ENCODE peak calls at places on chromosomes 16 and 17, in six cellular contexts. One of them, this sample, is unnamed.

GRCh38 chr17:57352658-57353057 is 96.3 kb downstream of the MSI2 start:
- DNase-seq in K562: no peak
- DNase-seq in GM12892: no peak
- DNase-seq in HepG2: no peak
- DNase-seq in GM12878: no peak
- DNase-seq in SK-N-SH: no peak
- DNase-seq in this sample: no peak

GRCh38 chr17:33200116-33200515 is 93.0 kb downstream of the ASIC2 start:
- DNase-seq in K562: no peak
- DNase-seq in GM12892: no peak
- DNase-seq in HepG2: no peak
- DNase-seq in GM12878: no peak
- DNase-seq in SK-N-SH: no peak
- DNase-seq in this sample: no peak

GRCh38 chr17:79989106-79989835 is 46.4 kb downstream of the TBC1D16 start:
- DNase-seq in K562: no peak
- DNase-seq in GM12892: no peak
- DNase-seq in HepG2: no peak
- DNase-seq in GM12878: no peak
- DNase-seq in SK-N-SH: no peak
- DNase-seq in this sample: no peak

GRCh38 chr16:23382279-23382678 is 70.7 kb downstream of the COG7 start:
- DNase-seq in K562: no peak
- DNase-seq in GM12892: no peak
- DNase-seq in HepG2: no peak
- DNase-seq in GM12878: no peak
- DNase-seq in SK-N-SH: no peak
- DNase-seq in this sample: no peak

GRCh38 chr16:22091721-22092120 is 620 bp upstream of the VWA3A start:
- DNase-seq in K562: no peak
- DNase-seq in GM12892: no peak
- DNase-seq in HepG2: no peak
- DNase-seq in GM12878: no peak
- DNase-seq in SK-N-SH: no peak
- DNase-seq in this sample: no peak

GRCh38 chr16:8892101-8892575 is 10.0 kb downstream of the LITAFD start:
- DNase-seq in K562: no peak
- DNase-seq in GM12892: no peak
- DNase-seq in HepG2: no peak
- DNase-seq in GM12878: peak; percentile 42
- DNase-seq in SK-N-SH: no peak
- DNase-seq in this sample: no peak

GRCh38 chr17:7237761-7238417 is 1.4 kb downstream of the PHF23 start:
- DNase-seq in K562: peak; percentile 62
- DNase-seq in GM12892: peak; percentile 80
- DNase-seq in HepG2: peak; percentile 68
- DNase-seq in GM12878: no peak
- DNase-seq in SK-N-SH: peak; percentile 83
- DNase-seq in this sample: peak; percentile 71

GRCh38 chr17:68441064-68441770 is 16.1 kb downstream of the WIPI1 start:
- DNase-seq in K562: no peak
- DNase-seq in GM12892: no peak
- DNase-seq in HepG2: no peak
- DNase-seq in GM12878: no peak
- DNase-seq in SK-N-SH: no peak
- DNase-seq in this sample: no peak

GRCh38 chr16:69834817-69835477 is 72.8 kb downstream of the WWP2 start:
- DNase-seq in K562: no peak
- DNase-seq in GM12892: no peak
- DNase-seq in HepG2: no peak
- DNase-seq in GM12878: no peak
- DNase-seq in SK-N-SH: no peak
- DNase-seq in this sample: no peak

GRCh38 chr17:48591435-48592077 is 1.5 kb upstream of the HOXB3 start:
- DNase-seq in K562: no peak
- DNase-seq in GM12892: no peak
- DNase-seq in HepG2: no peak
- DNase-seq in GM12878: no peak
- DNase-seq in SK-N-SH: no peak
- DNase-seq in this sample: no peak

GRCh38 chr16:29809850-29810698 is 1.9 kb upstream of the PRRT2 start:
- DNase-seq in K562: no peak
- DNase-seq in GM12892: no peak
- DNase-seq in HepG2: no peak
- DNase-seq in GM12878: no peak
- DNase-seq in SK-N-SH: no peak
- DNase-seq in this sample: no peak

GRCh38 chr17:49955157-49955556 is 13.8 kb upstream of the DLX4 start:
- DNase-seq in K562: no peak
- DNase-seq in GM12892: no peak
- DNase-seq in HepG2: no peak
- DNase-seq in GM12878: no peak
- DNase-seq in SK-N-SH: no peak
- DNase-seq in this sample: no peak

GRCh38 chr16:67857547-67858233 is 10.2 kb upstream of the CENPT start:
- DNase-seq in K562: peak; percentile 60
- DNase-seq in GM12892: no peak
- DNase-seq in HepG2: peak; percentile 96
- DNase-seq in GM12878: no peak
- DNase-seq in SK-N-SH: no peak
- DNase-seq in this sample: no peak

GRCh38 chr17:44222112-44222869 is 2.8 kb upstream of the UBTF start:
- DNase-seq in K562: no peak
- DNase-seq in GM12892: peak; percentile 63
- DNase-seq in HepG2: peak; percentile 66
- DNase-seq in GM12878: no peak
- DNase-seq in SK-N-SH: peak; percentile 87
- DNase-seq in this sample: no peak

GRCh38 chr17:14797801-14798200 is 467.3 kb downstream of the PMP22 start:
- DNase-seq in K562: no peak
- DNase-seq in GM12892: no peak
- DNase-seq in HepG2: no peak
- DNase-seq in GM12878: no peak
- DNase-seq in SK-N-SH: no peak
- DNase-seq in this sample: no peak

GRCh38 chr16:57516176-57516725 is 20.1 kb downstream of the CCDC102A start:
- DNase-seq in K562: no peak
- DNase-seq in GM12892: no peak
- DNase-seq in HepG2: no peak
- DNase-seq in GM12878: no peak
- DNase-seq in SK-N-SH: no peak
- DNase-seq in this sample: no peak

GRCh38 chr17:20022701-20023100 is 13.5 kb downstream of the SPECC1 start:
- DNase-seq in K562: no peak
- DNase-seq in GM12892: no peak
- DNase-seq in HepG2: no peak
- DNase-seq in GM12878: no peak
- DNase-seq in SK-N-SH: no peak
- DNase-seq in this sample: no peak

GRCh38 chr17:76383645-76384221 is 676 bp upstream of the SPHK1 start:
- DNase-seq in K562: peak; percentile 60
- DNase-seq in GM12892: peak; percentile 54
- DNase-seq in HepG2: peak; percentile 63
- DNase-seq in GM12878: no peak
- DNase-seq in SK-N-SH: peak; percentile 90
- DNase-seq in this sample: peak; percentile 59

DNA sequence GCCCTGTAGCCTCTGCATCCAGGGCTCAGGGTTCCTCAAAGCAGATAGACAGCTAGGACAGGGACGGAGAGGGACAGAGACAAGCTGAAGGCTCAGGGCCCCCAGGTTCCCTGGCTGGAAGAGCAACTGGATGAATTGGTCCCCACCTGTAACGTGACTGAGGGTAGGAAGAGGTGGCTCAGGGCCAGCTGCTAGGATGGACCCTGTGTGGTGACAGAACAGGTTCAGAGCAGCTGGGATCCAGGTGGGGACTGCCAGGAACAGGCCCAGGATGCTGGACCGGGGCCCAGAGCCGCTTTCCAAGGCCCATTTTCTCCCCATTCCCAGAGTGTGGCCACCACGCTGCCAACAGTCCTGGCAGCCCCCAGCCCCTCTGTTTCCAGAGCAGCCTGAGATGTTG is 79.4 kb downstream of the TMEM132E start:
- DNase-seq in K562: no peak
- DNase-seq in GM12892: no peak
- DNase-seq in HepG2: no peak
- DNase-seq in GM12878: no peak
- DNase-seq in SK-N-SH: no peak
- DNase-seq in this sample: no peak
- TF ChIP-seq TAF1 in K562: no peak
- TF ChIP-seq TAF1 in GM12892: no peak
- TF ChIP-seq TAF1 in HepG2: no peak
- TF ChIP-seq TAF1 in GM12878: no peak
- TF ChIP-seq TAF1 in SK-N-SH: no peak
- TF ChIP-seq TAF1 in this sample: no peak

GRCh38 chr17:75096082-75096625 is 8.4 kb downstream of the SLC16A5 start:
- DNase-seq in K562: peak; percentile 87
- DNase-seq in GM12892: no peak
- DNase-seq in HepG2: peak; percentile 91
- DNase-seq in GM12878: no peak
- DNase-seq in SK-N-SH: no peak
- DNase-seq in this sample: no peak
- TF ChIP-seq TAF1 in K562: peak; percentile 75
- TF ChIP-seq TAF1 in GM12892: no peak
- TF ChIP-seq TAF1 in HepG2: no peak
- TF ChIP-seq TAF1 in GM12878: no peak
- TF ChIP-seq TAF1 in SK-N-SH: no peak
- TF ChIP-seq TAF1 in this sample: no peak

GRCh38 chr16:56189990-56190902 is 1.0 kb upstream of the GNAO1 start:
- DNase-seq in K562: no peak
- DNase-seq in GM12892: no peak
- DNase-seq in HepG2: no peak
- DNase-seq in GM12878: no peak
- DNase-seq in SK-N-SH: peak; percentile 58
- DNase-seq in this sample: no peak
- TF ChIP-seq TAF1 in K562: no peak
- TF ChIP-seq TAF1 in GM12892: no peak
- TF ChIP-seq TAF1 in HepG2: no peak
- TF ChIP-seq TAF1 in GM12878: no peak
- TF ChIP-seq TAF1 in SK-N-SH: no peak
- TF ChIP-seq TAF1 in this sample: no peak

GRCh38 chr16:71406724-71407123 is 35.1 kb downstream of the TLE7 start:
- DNase-seq in K562: no peak
- DNase-seq in GM12892: no peak
- DNase-seq in HepG2: no peak
- DNase-seq in GM12878: no peak
- DNase-seq in SK-N-SH: no peak
- DNase-seq in this sample: no peak

GRCh38 chr16:71407731-71408130 is 34.1 kb downstream of the TLE7 start:
- DNase-seq in K562: no peak
- DNase-seq in GM12892: no peak
- DNase-seq in HepG2: no peak
- DNase-seq in GM12878: no peak
- DNase-seq in SK-N-SH: no peak
- DNase-seq in this sample: no peak

GRCh38 chr16:71408536-71408935 is 33.3 kb downstream of the TLE7 start:
- DNase-seq in K562: no peak
- DNase-seq in GM12892: no peak
- DNase-seq in HepG2: no peak
- DNase-seq in GM12878: no peak
- DNase-seq in SK-N-SH: no peak
- DNase-seq in this sample: no peak

GRCh38 chr16:71410146-71410545 is 31.7 kb downstream of the TLE7 start:
- DNase-seq in K562: no peak
- DNase-seq in GM12892: no peak
- DNase-seq in HepG2: no peak
- DNase-seq in GM12878: no peak
- DNase-seq in SK-N-SH: no peak
- DNase-seq in this sample: no peak

GRCh38 chr16:71409038-71409775 is 32.6 kb downstream of the TLE7 start:
- DNase-seq in K562: no peak
- DNase-seq in GM12892: no peak
- DNase-seq in HepG2: no peak
- DNase-seq in GM12878: no peak
- DNase-seq in SK-N-SH: no peak
- DNase-seq in this sample: no peak
- TF ChIP-seq TAF1 in K562: no peak
- TF ChIP-seq TAF1 in GM12892: no peak
- TF ChIP-seq TAF1 in HepG2: no peak
- TF ChIP-seq TAF1 in GM12878: no peak
- TF ChIP-seq TAF1 in SK-N-SH: no peak
- TF ChIP-seq TAF1 in this sample: no peak

DNA sequence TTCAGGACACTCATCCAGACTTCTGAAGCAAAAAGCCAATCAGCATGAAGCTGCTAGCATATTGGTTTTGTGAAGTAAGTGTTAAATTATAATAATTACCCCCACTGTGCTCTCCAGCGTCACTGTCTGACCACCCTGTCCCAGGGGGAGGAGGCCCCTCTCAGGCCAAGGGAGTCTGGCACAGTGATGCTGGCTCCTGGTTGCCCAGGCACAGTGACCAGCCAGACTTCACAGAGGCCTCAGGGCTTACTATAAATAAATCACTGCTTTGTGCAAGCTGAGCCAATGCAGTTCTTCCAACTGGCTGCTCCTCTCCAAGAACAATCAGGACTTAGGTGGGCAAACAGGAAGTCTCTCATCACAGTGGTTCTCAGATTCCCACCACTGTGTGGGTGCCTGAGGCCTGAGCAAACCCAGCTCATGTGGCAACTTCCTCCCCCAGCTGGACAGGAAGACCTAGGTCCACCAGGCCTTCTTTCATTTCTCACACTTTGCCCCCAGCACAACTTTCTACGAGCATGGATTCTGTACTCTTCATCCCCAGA is 1.7 kb upstream of the DBNDD1 start:
- DNase-seq in K562: no peak
- DNase-seq in GM12892: no peak
- DNase-seq in HepG2: peak; percentile 93
- DNase-seq in GM12878: no peak
- DNase-seq in SK-N-SH: peak; percentile 66
- DNase-seq in this sample: no peak
- TF ChIP-seq TAF1 in K562: no peak
- TF ChIP-seq TAF1 in GM12892: no peak
- TF ChIP-seq TAF1 in HepG2: peak; percentile 32
- TF ChIP-seq TAF1 in GM12878: no peak
- TF ChIP-seq TAF1 in SK-N-SH: no peak
- TF ChIP-seq TAF1 in this sample: no peak

GRCh38 chr16:89269805-89270665 is 52.5 kb downstream of the ZNF778 start:
- DNase-seq in K562: no peak
- DNase-seq in GM12892: no peak
- DNase-seq in HepG2: no peak
- DNase-seq in GM12878: no peak
- DNase-seq in SK-N-SH: no peak
- DNase-seq in this sample: no peak
- TF ChIP-seq TAF1 in K562: no peak
- TF ChIP-seq TAF1 in GM12892: no peak
- TF ChIP-seq TAF1 in HepG2: no peak
- TF ChIP-seq TAF1 in GM12878: no peak
- TF ChIP-seq TAF1 in SK-N-SH: no peak
- TF ChIP-seq TAF1 in this sample: no peak

GRCh38 chr17:1830288-1830687 is 483 bp downstream of the RPA1 start:
- DNase-seq in K562: no peak
- DNase-seq in GM12892: no peak
- DNase-seq in HepG2: peak; percentile 8
- DNase-seq in GM12878: no peak
- DNase-seq in SK-N-SH: peak; percentile 27
- DNase-seq in this sample: no peak
- TF ChIP-seq TAF1 in K562: no peak
- TF ChIP-seq TAF1 in GM12892: no peak
- TF ChIP-seq TAF1 in HepG2: no peak
- TF ChIP-seq TAF1 in GM12878: no peak
- TF ChIP-seq TAF1 in SK-N-SH: no peak
- TF ChIP-seq TAF1 in this sample: no peak

GRCh38 chr17:45812102-45812501 is 28.0 kb downstream of the CRHR1 start:
- DNase-seq in K562: peak; percentile 25
- DNase-seq in GM12892: no peak
- DNase-seq in HepG2: peak; percentile 29
- DNase-seq in GM12878: no peak
- DNase-seq in SK-N-SH: no peak
- DNase-seq in this sample: no peak
- TF ChIP-seq TAF1 in K562: no peak
- TF ChIP-seq TAF1 in GM12892: no peak
- TF ChIP-seq TAF1 in HepG2: no peak
- TF ChIP-seq TAF1 in GM12878: no peak
- TF ChIP-seq TAF1 in SK-N-SH: no peak
- TF ChIP-seq TAF1 in this sample: no peak